ENCODE peak calls at places on chromosomes 11 and 22, in four cellular contexts. W is GM12865; F is NCI-H1092; A is central memory CD4-positive, alpha-beta T cell. Y is an unnamed sample.

GRCh38 chr11:221998-222789 is 13.9 kb downstream of the SIRT3 start:
- DNase-seq in W (no peak), F (no peak), A (no peak), Y (no peak)

GRCh38 chr11:9777525-9777924 is 113.6 kb downstream of the SWAP70 start:
- DNase-seq in W (no peak), F (no peak), A (no peak), Y (no peak)

GRCh38 chr11:8838248-8838647 is 72.7 kb upstream of the AKIP1 start:
- DNase-seq in W (no peak), F (no peak), A (no peak), Y (no peak)

GRCh38 chr11:2664886-2665746 is 34.7 kb downstream of the KCNQ1OT1 start:
- DNase-seq in W (no peak), F (no peak), A (no peak), Y (no peak)

GRCh38 chr11:120739780-120740179 is 228.2 kb downstream of the GRIK4 start:
- DNase-seq in W (no peak), F (no peak), A (no peak), Y (no peak)

GRCh38 chr11:77074205-77074604 is 7.4 kb downstream of the CAPN5 start:
- DNase-seq in W (no peak), F (no peak), A (no peak), Y (no peak)

GRCh38 chr11:35992551-35992950 is 48.7 kb downstream of the LDLRAD3 start:
- DNase-seq in W (no peak), F (no peak), A (no peak), Y (no peak)

GRCh38 chr11:74138021-74138420 is 32.8 kb downstream of the C2CD3 start:
- DNase-seq in W (no peak), F (no peak), A (no peak), Y (no peak)

GRCh38 chr22:17706947-17707346 is 67.3 kb downstream of the BID start:
- DNase-seq in W (no peak), F (no peak), A (no peak), Y (no peak)